ENCODE peak calls at places on chromosomes 7 and 10, in four cellular contexts. E is GM12878, M is K562, U is HepG2. Q is an unnamed sample.

GRCh38 chr10:44576715-44577191 is 191.9 kb upstream of the CXCL12 start:
- DNase-seq in M (no peak), E (no peak), U (no peak), Q (no peak)

GRCh38 chr7:26675143-26675887 is 189.1 kb downstream of the SKAP2 start:
- DNase-seq in E (no peak), M (no peak), U (no peak), Q (no peak)

GRCh38 chr10:46233101-46233500 is 53.7 kb upstream of the ANTXRL start:
- DNase-seq in M (no peak), E (no peak), U (no peak), Q (no peak)

GRCh38 chr7:116585967-116586366 is 61.1 kb downstream of the CAV1 start:
- DNase-seq in M (no peak), E (no peak), U (no peak), Q (no peak)

GRCh38 chr7:90771281-90771680 is 175.2 kb downstream of the CDK14 start:
- DNase-seq in U (no peak), E (no peak), M (no peak), Q (no peak)

GRCh38 chr7:94135180-94135579 is 131.0 kb upstream of the BET1 start:
- DNase-seq in M (no peak), U (no peak), E (no peak), Q (no peak)

GRCh38 chr7:22680482-22680901 is 46.5 kb upstream of the IL6 start:
- DNase-seq in E (no peak), U (no peak), M (peak), Q (no peak)

GRCh38 chr10:133134411-133135115 is 25.5 kb upstream of the KNDC1 start:
- DNase-seq in M (no peak), E (no peak), U (no peak), Q (no peak)

GRCh38 chr7:35003679-35004278 is 33.5 kb downstream of the DPY19L1 start:
- DNase-seq in M (peak), U (peak), E (no peak), Q (no peak)

GRCh38 chr7:34776748-34777358 is 118.8 kb downstream of the NPSR1 start:
- DNase-seq in M (no peak), E (no peak), U (no peak), Q (no peak)

GRCh38 chr10:127854769-127855583 is 37.8 kb downstream of the CLRN3 start:
- DNase-seq in E (no peak), U (no peak), M (no peak), Q (no peak)
- TF ChIP-seq CREB1 in E (no peak), U (no peak), M (no peak), Q (no peak)

DNA sequence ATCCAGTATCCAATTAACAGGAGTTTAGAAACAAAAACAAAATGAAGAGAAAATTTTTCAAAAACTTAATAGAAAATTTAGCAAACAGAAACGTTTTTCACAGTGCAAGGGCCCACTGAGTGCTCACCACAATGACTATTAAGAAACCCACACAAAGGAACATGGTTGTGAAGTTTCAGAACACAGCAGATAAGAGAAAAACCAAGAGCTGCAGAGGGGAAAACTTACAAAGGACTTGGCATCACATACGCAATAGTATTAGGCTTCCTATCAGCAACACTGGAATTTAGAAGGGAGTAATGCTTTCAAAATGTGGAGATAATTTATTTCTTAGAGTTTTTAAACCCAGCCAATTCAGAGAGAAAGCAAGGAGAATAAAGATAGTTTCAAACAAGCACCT is 1.7 kb upstream of the C7orf25 start:
- DNase-seq in U (no peak), M (no peak), E (no peak), Q (no peak)
- TF ChIP-seq TCF7 in U (no peak), M (no peak), E (no peak), Q (no peak)

GRCh38 chr10:20970708-20971107 is 73.6 kb upstream of the NEBL start:
- DNase-seq in E (peak), M (no peak), U (no peak), Q (no peak)
- TF ChIP-seq SP1 in E (no peak), M (no peak), U (no peak), Q (no peak)

GRCh38 chr7:112331495-112331894 is 118.8 kb upstream of the IFRD1 start:
- DNase-seq in U (peak), E (no peak), M (no peak), Q (no peak)

GRCh38 chr7:112337892-112338291 is 112.4 kb upstream of the IFRD1 start:
- DNase-seq in M (no peak), E (no peak), U (no peak), Q (no peak)

GRCh38 chr7:112336261-112336660 is 114.0 kb upstream of the IFRD1 start:
- DNase-seq in M (no peak), U (peak), E (no peak), Q (no peak)

GRCh38 chr7:112337177-112337576 is 113.1 kb upstream of the IFRD1 start:
- DNase-seq in E (no peak), M (no peak), U (no peak), Q (no peak)

DNA sequence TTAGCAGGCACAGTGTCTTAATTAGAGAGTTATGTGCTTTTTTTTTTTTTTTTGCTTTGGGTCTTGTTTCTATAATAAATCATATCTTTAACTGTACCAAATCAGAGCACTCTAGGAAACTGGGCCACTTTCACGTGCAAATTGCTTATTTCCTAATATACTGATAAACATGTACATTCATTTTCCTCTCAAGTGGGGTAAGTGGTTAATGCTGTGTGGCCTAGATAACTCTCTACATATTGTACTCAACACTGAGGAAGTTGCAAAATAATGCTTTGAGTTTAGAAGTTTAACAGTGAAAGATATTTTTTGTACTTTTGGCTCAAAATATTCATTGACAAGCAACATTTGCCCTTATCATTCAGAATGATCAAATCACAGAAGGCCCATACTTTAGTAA is 115.9 kb upstream of the IFRD1 start:
- DNase-seq in E (no peak), M (no peak), U (no peak), Q (no peak)
- TF ChIP-seq CREB1 in E (no peak), M (no peak), U (no peak), Q (no peak)

DNA sequence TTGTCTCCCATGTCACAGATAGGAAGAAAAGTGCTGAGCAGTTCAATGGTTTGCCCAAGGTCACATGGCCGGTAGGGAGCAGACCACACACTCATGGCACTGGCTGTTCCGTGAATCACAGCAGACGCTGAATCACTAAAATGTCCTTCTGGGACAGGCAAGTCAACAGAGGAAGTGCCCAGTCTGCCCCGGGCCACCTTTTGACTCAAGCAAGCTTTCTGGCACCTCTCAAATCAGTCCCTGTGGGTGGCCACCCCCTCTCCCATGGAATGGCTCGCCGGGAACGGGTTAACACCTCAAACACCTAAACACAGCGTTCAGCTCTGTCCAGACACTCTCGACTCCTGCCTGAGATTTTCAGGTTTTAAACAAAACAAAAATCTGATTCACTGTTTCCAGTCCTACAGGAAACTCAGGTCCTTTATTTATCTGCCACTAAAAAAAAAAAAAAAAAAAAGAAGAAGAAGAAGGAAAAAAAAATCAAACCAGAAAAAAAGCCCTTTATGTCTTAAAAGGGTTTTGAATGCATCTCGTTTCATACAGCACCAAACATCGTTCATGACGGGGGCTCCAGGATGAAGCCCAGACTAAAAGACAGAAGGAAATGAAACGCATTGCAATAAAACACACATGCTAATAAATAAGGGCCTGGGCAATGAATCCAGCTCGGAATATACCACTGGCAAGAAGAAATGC is 15.4 kb downstream of the CARD11 start:
- DNase-seq in U (no peak), E (no peak), M (no peak), Q (no peak)
- TF ChIP-seq TCF7 in U (no peak), E (no peak), M (no peak), Q (no peak)

GRCh38 chr10:30662809-30663208 is 33.3 kb upstream of the LYZL2 start:
- DNase-seq in E (no peak), M (no peak), U (no peak), Q (no peak)
- TF ChIP-seq SP1 in E (no peak), M (no peak), U (no peak), Q (no peak)

DNA sequence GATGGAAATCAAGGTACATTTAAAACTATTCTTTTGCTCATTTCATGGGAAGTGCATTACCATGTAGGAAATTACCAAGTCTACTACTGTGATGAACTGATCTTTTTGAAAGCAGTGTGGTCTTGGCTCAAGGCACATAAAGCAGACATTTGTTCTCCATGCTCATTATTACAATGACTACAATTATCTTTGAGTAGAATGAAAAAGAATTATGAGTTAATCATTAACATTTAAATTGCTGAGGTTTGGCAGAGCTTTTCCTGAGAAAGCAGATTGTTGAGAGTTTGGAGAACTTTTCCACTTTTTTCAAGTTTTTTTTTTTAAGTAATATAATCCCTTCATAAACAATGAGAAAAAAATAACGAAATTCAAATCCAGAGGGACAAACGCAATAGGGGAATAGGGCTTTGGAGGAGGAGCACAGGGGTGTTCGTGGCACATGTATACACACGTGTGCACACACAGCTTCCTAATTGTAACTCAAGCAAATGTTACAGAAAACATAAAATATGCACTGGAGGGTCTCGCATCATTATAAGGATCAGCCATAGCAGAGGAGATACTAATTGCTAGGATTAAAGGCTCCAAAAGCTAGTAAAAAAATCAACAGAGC is 8.9 kb upstream of the CUBN start:
- DNase-seq in E (no peak), M (no peak), U (peak), Q (no peak)
- TF ChIP-seq CREB1 in E (no peak), M (no peak), U (no peak), Q (no peak)

GRCh38 chr7:18655506-18655905 is 160.0 kb downstream of the HDAC9 start:
- DNase-seq in M (no peak), U (no peak), E (no peak), Q (no peak)
- TF ChIP-seq TCF7 in M (no peak), U (no peak), E (no peak), Q (no peak)

Q was measured in WTC11.